ENCODE peak calls at places on chromosomes 3 and 15, in nine cellular contexts. O is lower lobe of right lung, A is left ventricle myocardium inferior, Q is A549, P is lower leg skin, E is upper lobe of right lung, G is cardiac fibroblast, K is sigmoid colon, C is WTC11. R is an unnamed sample.
A peak's percentile ranks its signal among the peaks of the same experiment; 100 is the strongest.

GRCh38 chr3:105752791-105753415 is 115.9 kb downstream of the CBLB start:
- DNase-seq in K (no peak), G (peak; percentile 55), O (no peak), P (no peak), A (no peak), E (no peak), C (no peak), Q (no peak), R (peak; percentile 38)

GRCh38 chr15:98154863-98155262 is 194.4 kb downstream of the ARRDC4 start:
- DNase-seq in C (no peak), E (no peak), Q (no peak), K (no peak), G (peak; percentile 68), P (no peak), A (no peak), O (no peak), R (peak; percentile 62)

GRCh38 chr15:55348281-55348778 is 29.3 kb downstream of the PIGB start:
- DNase-seq in A (no peak), K (no peak), C (peak; percentile 41), O (no peak), E (no peak), P (no peak), G (no peak), Q (no peak), R (no peak)

GRCh38 chr15:48566669-48567068 is 78.8 kb downstream of the FBN1 start:
- DNase-seq in P (no peak), K (no peak), Q (no peak), E (no peak), O (no peak), C (no peak), A (no peak), G (peak; percentile 83), R (peak; percentile 88)

GRCh38 chr3:57796261-57796660 is 40.2 kb downstream of the SLMAP start:
- DNase-seq in K (no peak), E (no peak), Q (no peak), O (no peak), A (no peak), C (no peak), P (no peak), G (peak; percentile 33), R (no peak)

GRCh38 chr3:151130437-151130836 is 45.0 kb downstream of the MED12L start:
- DNase-seq in O (peak; percentile 65), G (no peak), K (no peak), C (no peak), Q (no peak), E (peak; percentile 84), P (no peak), A (no peak), R (no peak)

GRCh38 chr3:144106970-144107369 is 135.3 kb downstream of the DIPK2A start:
- DNase-seq in P (no peak), K (no peak), Q (no peak), O (no peak), E (no peak), C (no peak), A (no peak), G (no peak), R (no peak)

GRCh38 chr15:85625856-85626255 is 168.9 kb downstream of the KLHL25 start:
- DNase-seq in P (no peak), K (no peak), Q (no peak), G (peak; percentile 60), E (no peak), A (no peak), O (no peak), C (no peak), R (peak; percentile 94)

GRCh38 chr3:169575381-169575780 is 88.1 kb downstream of the MECOM start:
- DNase-seq in O (no peak), E (no peak), Q (no peak), C (no peak), G (peak; percentile 64), P (no peak), A (no peak), K (no peak), R (peak; percentile 0)

GRCh38 chr3:108090066-108090700 is 648 bp downstream of the CD47 start:
- DNase-seq in O (peak; percentile 61), E (no peak), Q (no peak), P (peak; percentile 32), K (peak; percentile 70), A (peak; percentile 25), C (peak; percentile 37), G (peak; percentile 64), R (peak; percentile 64)

GRCh38 chr3:194212869-194213320 is 76.9 kb downstream of the HES1 start:
- DNase-seq in C (peak; percentile 64), G (no peak), Q (no peak), E (no peak), P (no peak), A (no peak), O (no peak), K (peak; percentile 38), R (no peak)

GRCh38 chr3:15333957-15334263 is 1.5 kb upstream of the SH3BP5 start:
- DNase-seq in Q (no peak), E (no peak), C (no peak), A (no peak), P (no peak), K (no peak), O (no peak), G (no peak), R (no peak)

DNA sequence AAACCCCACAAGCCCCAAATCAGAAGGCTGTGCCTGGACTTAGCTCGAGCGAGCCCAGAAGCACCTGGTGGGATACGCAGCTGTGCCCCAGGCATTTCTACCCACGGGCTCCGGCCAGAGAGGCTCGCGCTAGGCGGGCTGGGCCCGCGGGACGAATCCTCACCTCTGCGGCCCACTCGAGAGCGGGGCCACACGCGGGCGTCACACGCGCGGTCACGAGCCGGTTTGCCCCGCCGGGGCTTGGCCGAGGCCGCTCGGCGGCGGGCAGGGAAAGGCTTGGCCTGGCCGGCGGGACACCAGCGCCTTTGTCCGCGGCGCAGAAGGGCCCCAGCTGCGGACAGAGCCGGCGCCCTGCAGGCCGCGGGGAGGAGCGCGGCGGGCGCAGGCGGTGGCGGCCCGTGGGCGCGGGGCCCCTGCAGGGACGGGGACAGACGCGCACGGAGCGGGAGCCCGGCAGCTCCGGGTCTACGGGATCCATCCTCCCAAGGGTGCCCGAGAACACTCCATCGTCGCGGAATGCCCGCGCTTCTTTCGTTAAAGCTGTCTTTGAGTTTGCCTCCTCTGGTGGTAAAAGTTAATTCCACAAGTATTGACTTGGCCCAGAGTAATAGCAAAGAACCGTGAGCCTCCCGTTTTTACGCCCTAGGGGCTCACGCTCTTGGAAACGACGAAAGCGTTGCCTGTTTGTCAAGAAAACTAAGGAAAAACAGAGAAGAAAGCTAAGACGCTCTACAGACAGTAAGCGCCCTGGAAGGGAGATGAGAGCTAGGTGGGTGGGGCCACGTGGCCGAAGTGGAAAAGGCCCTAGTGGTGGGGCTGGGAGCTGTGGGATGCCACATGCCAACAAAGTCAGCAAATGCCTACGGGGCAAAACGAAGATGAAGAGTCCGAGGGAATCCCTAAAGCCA is 26.4 kb downstream of the TYRO3 start:
- DNase-seq in P (no peak), A (peak; percentile 52), Q (peak; percentile 35), C (peak; percentile 35), O (peak; percentile 67), G (peak; percentile 65), E (peak; percentile 78), K (no peak), R (peak; percentile 48)
- TF ChIP-seq CTCF in P (no peak), A (peak; percentile 62), Q (peak; percentile 24), C (no peak), O (peak; percentile 45), G (peak; percentile 41), E (no peak), K (peak; percentile 48), R (peak; percentile 44)

DNA sequence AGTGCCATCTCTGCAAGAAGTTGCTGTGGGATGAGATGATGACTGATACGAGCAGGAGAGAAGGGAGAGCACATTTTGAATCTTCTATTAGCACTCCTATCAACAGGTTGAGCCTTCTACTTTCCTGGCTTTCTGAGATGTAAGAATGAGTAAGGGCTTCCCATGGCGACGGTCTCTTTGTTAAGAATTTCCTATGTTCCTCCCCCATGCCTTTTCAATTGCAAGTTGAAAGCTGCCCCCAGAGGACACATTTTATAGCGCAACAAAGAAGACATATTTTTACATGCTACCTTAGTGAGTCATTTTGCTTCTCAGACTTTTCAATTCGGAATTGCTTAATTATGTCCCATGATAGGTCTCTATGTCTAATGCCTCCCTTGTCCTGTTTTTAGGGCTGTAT is 71.3 kb upstream of the LRTM1 start:
- DNase-seq in C (no peak), O (no peak), P (no peak), K (no peak), A (no peak), E (no peak), G (peak; percentile 96), Q (peak; percentile 27), R (peak; percentile 90)
- TF ChIP-seq CTCF in C (no peak), O (peak; percentile 10), P (no peak), K (no peak), A (no peak), E (no peak), G (peak; percentile 56), Q (peak; percentile 10), R (peak; percentile 48)

DNA sequence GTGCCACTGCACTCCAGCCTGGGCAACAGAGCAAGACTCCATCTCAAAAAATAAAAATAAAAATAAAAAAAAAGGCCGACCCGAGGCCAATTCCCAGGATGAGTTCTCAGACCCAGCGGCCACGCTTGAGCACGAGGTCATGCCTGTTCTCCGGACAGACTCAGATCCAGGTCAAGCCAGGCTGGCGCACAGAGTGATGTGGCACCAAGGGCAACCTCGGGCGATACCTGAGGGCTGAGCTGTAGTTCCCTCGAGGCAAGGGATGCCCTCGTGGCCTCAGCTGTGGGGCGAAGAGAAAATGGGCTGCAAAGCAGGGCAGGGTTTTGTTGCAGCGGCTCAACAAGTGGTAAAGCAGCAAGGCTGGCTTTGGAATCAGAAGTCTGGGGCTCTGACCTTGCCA is 77.3 kb downstream of the C3orf70 start:
- DNase-seq in K (no peak), G (no peak), C (no peak), P (no peak), O (no peak), E (no peak), Q (no peak), A (no peak), R (no peak)
- TF ChIP-seq CTCF in K (no peak), G (no peak), C (no peak), P (no peak), O (no peak), E (no peak), Q (no peak), A (no peak), R (no peak)

DNA sequence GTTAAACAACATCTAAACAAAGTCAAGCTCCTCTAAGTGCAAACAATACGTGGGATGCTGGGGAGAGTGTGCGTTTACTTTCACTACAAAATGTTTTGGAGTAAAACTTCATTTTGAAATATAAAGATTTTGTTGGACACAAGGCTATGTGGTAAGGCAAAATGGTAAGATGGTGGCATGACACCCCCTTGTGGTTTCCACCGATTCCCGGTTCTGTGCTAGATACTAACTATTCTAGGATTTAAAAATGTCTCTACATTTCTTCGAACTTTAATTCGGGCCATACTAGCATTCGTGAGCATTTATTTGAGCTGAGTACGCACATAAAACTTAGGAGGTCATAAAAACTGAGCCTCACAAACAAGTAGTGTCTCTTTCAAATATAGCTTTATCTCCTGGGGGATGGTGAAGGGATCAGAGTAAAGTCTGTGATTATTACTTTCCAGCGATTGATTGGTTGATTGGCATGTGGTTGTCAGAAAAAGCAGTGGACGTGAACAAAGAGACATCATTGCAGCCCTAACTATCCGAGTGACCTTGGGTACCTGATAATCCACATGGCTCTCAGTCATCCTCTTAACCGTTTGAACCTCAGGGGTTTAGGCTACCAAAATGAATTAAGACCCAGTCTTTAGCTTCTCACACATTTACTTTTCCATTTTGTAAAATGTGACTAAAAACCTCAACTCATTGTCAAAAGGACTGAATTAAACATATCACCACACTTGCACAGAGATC is 1.1 kb upstream of the ZNF639 start:
- DNase-seq in K (no peak), Q (peak; percentile 39), E (no peak), O (no peak), C (peak; percentile 25), A (no peak), G (peak; percentile 78), P (no peak), R (peak; percentile 69)
- TF ChIP-seq CTCF in K (peak; percentile 24), Q (peak; percentile 57), E (peak; percentile 43), O (peak; percentile 40), C (no peak), A (peak; percentile 61), G (peak; percentile 53), P (no peak), R (peak; percentile 57)